ENCODE peak calls at places on chromosomes 13 and 19, in five cellular contexts. K is stimulated activated CD4-positive, alpha-beta T cell treated with anti-CD3 and anti-CD28 coated beads, Interleukin-15, amount 100 ng/mL, for 1 hour; X is activated T-helper 9 cell treated with anti-CD3 and anti-CD28 coated beads, Interleukin-2, amount 50 U/mL, for 16 hours; L is activated CD4-positive, alpha-beta T cell treated with anti-CD3 and anti-CD28 coated beads, Interleukin-2, amount 50 U/mL, for 4 hours; F is iPS-NIHi11. S is an unnamed sample.

GRCh38 chr13:33108620-33109019 is 92.4 kb downstream of the KL start:
- DNase-seq in K (no peak), X (no peak), L (no peak), F (no peak), S (no peak)

GRCh38 chr13:110127986-110128511 is 178.9 kb downstream of the COL4A1 start:
- DNase-seq in K (no peak), X (no peak), L (no peak), F (no peak), S (no peak)

GRCh38 chr19:33389574-33390119 is 16.1 kb downstream of the CEBPG start:
- DNase-seq in K (no peak), X (no peak), L (no peak), F (no peak), S (no peak)

GRCh38 chr13:97492257-97492656 is 58.3 kb downstream of the RAP2A start:
- DNase-seq in K (no peak), X (no peak), L (no peak), F (no peak), S (no peak)

GRCh38 chr19:38721977-38722773 is 22.1 kb downstream of the CAPN12 start:
- DNase-seq in K (no peak), X (no peak), L (no peak), F (no peak), S (no peak)

GRCh38 chr13:30194906-30195305 is 112.4 kb downstream of the KATNAL1 start:
- DNase-seq in K (no peak), X (no peak), L (no peak), F (no peak), S (no peak)

GRCh38 chr13:22252281-22252830 is 581.5 kb downstream of the FGF9 start:
- DNase-seq in K (no peak), X (no peak), L (no peak), F (no peak), S (no peak)

GRCh38 chr19:57350877-57351805 is at the start of gene ZNF304:
- DNase-seq in K (peak; percentile 63), X (peak; percentile 65), L (peak; percentile 77), F (peak; percentile 99), S (peak; percentile 66)

GRCh38 chr13:49627831-49628652 is at the start of gene ARL11:
- DNase-seq in K (peak; percentile 16), X (peak; percentile 16), L (peak; percentile 20), F (peak; percentile 82), S (no peak)

GRCh38 chr13:99256709-99257108 is 1.5 kb downstream of the GPR18 start:
- DNase-seq in K (no peak), X (no peak), L (no peak), F (no peak), S (no peak)

GRCh38 chr19:19406878-19407639 is 1.6 kb downstream of the GATAD2A start:
- DNase-seq in K (peak; percentile 22), X (no peak), L (peak; percentile 51), F (no peak), S (peak; percentile 30)

GRCh38 chr13:28558126-28558525 is 63.2 kb upstream of the FLT1 start:
- DNase-seq in K (no peak), X (no peak), L (no peak), F (no peak), S (no peak)

S was measured in T-helper 22 cell.